ENCODE peak calls at places on chromosomes 6 and 20, in five cellular contexts. One of them, this sample, is unnamed.
A peak's percentile ranks its signal among the peaks of the same experiment; 100 is the strongest.

GRCh38 chr20:3560162-3560561 is 89.3 kb downstream of the ATRN start:
- DNase-seq in AG04450: no peak
- DNase-seq in effector memory CD8-positive, alpha-beta T cell: no peak
- DNase-seq in astrocyte of the spinal cord: no peak
- DNase-seq in stimulated activated CD4-positive, alpha-beta T cell treated with anti-CD3 and anti-CD28 coated beads, Interleukin-2, amount 100 ng/mL, for 48 hours: no peak
- DNase-seq in this sample: no peak

GRCh38 chr6:94270040-94270689 is 850.8 kb upstream of the EPHA7 start:
- DNase-seq in AG04450: no peak
- DNase-seq in effector memory CD8-positive, alpha-beta T cell: no peak
- DNase-seq in astrocyte of the spinal cord: no peak
- DNase-seq in stimulated activated CD4-positive, alpha-beta T cell treated with anti-CD3 and anti-CD28 coated beads, Interleukin-2, amount 100 ng/mL, for 48 hours: no peak
- DNase-seq in this sample: no peak

GRCh38 chr6:141562181-141562800 is 570.4 kb upstream of the GJE1 start:
- DNase-seq in AG04450: no peak
- DNase-seq in effector memory CD8-positive, alpha-beta T cell: peak; percentile 21
- DNase-seq in astrocyte of the spinal cord: no peak
- DNase-seq in stimulated activated CD4-positive, alpha-beta T cell treated with anti-CD3 and anti-CD28 coated beads, Interleukin-2, amount 100 ng/mL, for 48 hours: no peak
- DNase-seq in this sample: no peak

GRCh38 chr6:2773450-2773849 is 8.3 kb downstream of the WRNIP1 start:
- DNase-seq in AG04450: no peak
- DNase-seq in effector memory CD8-positive, alpha-beta T cell: no peak
- DNase-seq in astrocyte of the spinal cord: no peak
- DNase-seq in stimulated activated CD4-positive, alpha-beta T cell treated with anti-CD3 and anti-CD28 coated beads, Interleukin-2, amount 100 ng/mL, for 48 hours: no peak
- DNase-seq in this sample: no peak

GRCh38 chr6:7087066-7087465 is 20.7 kb upstream of the RREB1 start:
- DNase-seq in AG04450: no peak
- DNase-seq in effector memory CD8-positive, alpha-beta T cell: peak; percentile 4
- DNase-seq in astrocyte of the spinal cord: peak; percentile 41
- DNase-seq in stimulated activated CD4-positive, alpha-beta T cell treated with anti-CD3 and anti-CD28 coated beads, Interleukin-2, amount 100 ng/mL, for 48 hours: no peak
- DNase-seq in this sample: peak; percentile 36

GRCh38 chr6:90000864-90001731 is 106.8 kb downstream of the GJA10 start:
- DNase-seq in AG04450: no peak
- DNase-seq in effector memory CD8-positive, alpha-beta T cell: no peak
- DNase-seq in astrocyte of the spinal cord: no peak
- DNase-seq in stimulated activated CD4-positive, alpha-beta T cell treated with anti-CD3 and anti-CD28 coated beads, Interleukin-2, amount 100 ng/mL, for 48 hours: peak; percentile 40
- DNase-seq in this sample: no peak

GRCh38 chr6:89162047-89162371 is 16.2 kb downstream of the PM20D2 start:
- DNase-seq in AG04450: no peak
- DNase-seq in effector memory CD8-positive, alpha-beta T cell: no peak
- DNase-seq in astrocyte of the spinal cord: no peak
- DNase-seq in stimulated activated CD4-positive, alpha-beta T cell treated with anti-CD3 and anti-CD28 coated beads, Interleukin-2, amount 100 ng/mL, for 48 hours: no peak
- DNase-seq in this sample: no peak

GRCh38 chr6:17730078-17730704 is 23.5 kb upstream of the NUP153 start:
- DNase-seq in AG04450: no peak
- DNase-seq in effector memory CD8-positive, alpha-beta T cell: no peak
- DNase-seq in astrocyte of the spinal cord: no peak
- DNase-seq in stimulated activated CD4-positive, alpha-beta T cell treated with anti-CD3 and anti-CD28 coated beads, Interleukin-2, amount 100 ng/mL, for 48 hours: no peak
- DNase-seq in this sample: no peak

GRCh38 chr6:36499918-36500317 is 47.4 kb downstream of the STK38 start:
- DNase-seq in AG04450: no peak
- DNase-seq in effector memory CD8-positive, alpha-beta T cell: no peak
- DNase-seq in astrocyte of the spinal cord: peak; percentile 32
- DNase-seq in stimulated activated CD4-positive, alpha-beta T cell treated with anti-CD3 and anti-CD28 coated beads, Interleukin-2, amount 100 ng/mL, for 48 hours: no peak
- DNase-seq in this sample: no peak

GRCh38 chr20:36703530-36703929 is 42.4 kb downstream of the NDRG3 start:
- DNase-seq in AG04450: no peak
- DNase-seq in effector memory CD8-positive, alpha-beta T cell: no peak
- DNase-seq in astrocyte of the spinal cord: no peak
- DNase-seq in stimulated activated CD4-positive, alpha-beta T cell treated with anti-CD3 and anti-CD28 coated beads, Interleukin-2, amount 100 ng/mL, for 48 hours: no peak
- DNase-seq in this sample: no peak

GRCh38 chr6:91082311-91082803 is 495.5 kb upstream of the MAP3K7 start:
- DNase-seq in AG04450: no peak
- DNase-seq in effector memory CD8-positive, alpha-beta T cell: no peak
- DNase-seq in astrocyte of the spinal cord: peak; percentile 76
- DNase-seq in stimulated activated CD4-positive, alpha-beta T cell treated with anti-CD3 and anti-CD28 coated beads, Interleukin-2, amount 100 ng/mL, for 48 hours: no peak
- DNase-seq in this sample: no peak

GRCh38 chr6:10558575-10558974 is 37.4 kb downstream of the GCNT2 start:
- DNase-seq in AG04450: no peak
- DNase-seq in effector memory CD8-positive, alpha-beta T cell: no peak
- DNase-seq in astrocyte of the spinal cord: no peak
- DNase-seq in stimulated activated CD4-positive, alpha-beta T cell treated with anti-CD3 and anti-CD28 coated beads, Interleukin-2, amount 100 ng/mL, for 48 hours: no peak
- DNase-seq in this sample: no peak

This sample was measured in KG1.